ENCODE peak calls at places on chromosomes 16 and 17, in seven cellular contexts. I is stimulated activated CD4-positive, alpha-beta T cell treated with anti-CD3 and anti-CD28 coated beads, TNF-alpha, amount 100 ng/mL, for 4 hours; Z is T-helper 2 cell; K is T-cell; Q is SHP77; C is CD8-positive, alpha-beta memory T cell; S is AG10803. D is an unnamed sample.
A peak's percentile ranks its signal among the peaks of the same experiment; 100 is the strongest.

GRCh38 chr16:23348579-23349469 is 46.7 kb downstream of the SCNN1B start:
- DNase-seq in K (no peak), I (no peak), Q (no peak), Z (no peak), S (no peak), C (no peak), D (no peak)

GRCh38 chr16:66502020-66502913 is 47.7 kb downstream of the TK2 start:
- DNase-seq in K (no peak), Q (no peak), Z (no peak), S (peak; percentile 81), I (no peak), C (no peak), D (no peak)

GRCh38 chr17:9612016-9612415 is 33.3 kb upstream of the USP43 start:
- DNase-seq in I (no peak), Q (no peak), C (no peak), S (no peak), K (no peak), Z (no peak), D (no peak)

GRCh38 chr17:81518113-81518784 is 5.7 kb upstream of the ACTG1 start:
- DNase-seq in K (no peak), I (no peak), Z (no peak), C (no peak), S (no peak), Q (no peak), D (no peak)

GRCh38 chr17:71870546-71870862 is 250.3 kb upstream of the SOX9 start:
- DNase-seq in K (no peak), S (no peak), Z (no peak), C (no peak), I (no peak), Q (no peak), D (no peak)

GRCh38 chr17:16294560-16294959 is 58.7 kb downstream of the CENPV start:
- DNase-seq in S (no peak), I (no peak), K (no peak), C (no peak), Z (no peak), Q (no peak), D (no peak)

GRCh38 chr17:10733666-10734065 is 3.8 kb upstream of the TMEM220 start:
- DNase-seq in K (no peak), Z (no peak), C (no peak), S (no peak), Q (no peak), I (no peak), D (no peak)

GRCh38 chr16:85352221-85352620 is 239.9 kb upstream of the CIBAR2 start:
- DNase-seq in S (no peak), Z (no peak), I (no peak), K (no peak), C (no peak), Q (no peak), D (no peak)

GRCh38 chr16:68668266-68668665 is 23.2 kb downstream of the CDH3 start:
- DNase-seq in C (no peak), I (no peak), S (no peak), K (no peak), Q (no peak), Z (peak; percentile 74), D (no peak)

GRCh38 chr16:22373662-22374310 is 633 bp downstream of the CDR2 start:
- DNase-seq in Q (no peak), C (peak; percentile 46), S (no peak), Z (peak; percentile 48), K (peak; percentile 42), I (peak; percentile 27), D (peak; percentile 30)

GRCh38 chr17:51653902-51654301 is 393.6 kb downstream of the UTP18 start:
- DNase-seq in Z (no peak), C (no peak), K (no peak), I (no peak), S (no peak), Q (no peak), D (no peak)

GRCh38 chr16:14475370-14476139 is 154.5 kb downstream of the PARN start:
- DNase-seq in K (no peak), S (no peak), C (no peak), I (no peak), Z (no peak), Q (peak; percentile 67), D (no peak)

GRCh38 chr16:13956635-13957196 is 36.8 kb downstream of the ERCC4 start:
- DNase-seq in K (no peak), Z (no peak), I (no peak), Q (no peak), C (no peak), S (no peak), D (no peak)

GRCh38 chr16:4706871-4707270 is 13.5 kb downstream of the NUDT16L1 start:
- DNase-seq in K (no peak), I (no peak), Z (no peak), C (no peak), S (no peak), Q (no peak), D (no peak)

GRCh38 chr17:82367724-82368524 is 3.6 kb upstream of the UTS2R start:
- DNase-seq in Z (peak; percentile 41), C (no peak), I (no peak), S (no peak), K (no peak), Q (peak; percentile 29), D (no peak)

GRCh38 chr17:12118617-12119016 is 97.9 kb downstream of the MAP2K4 start:
- DNase-seq in S (no peak), I (no peak), Q (no peak), Z (no peak), K (no peak), C (no peak), D (no peak)

GRCh38 chr16:17439580-17439979 is 31.2 kb downstream of the XYLT1 start:
- DNase-seq in Q (no peak), S (no peak), C (peak; percentile 21), Z (peak; percentile 66), K (no peak), I (no peak), D (peak; percentile 15)

GRCh38 chr16:71882505-71883192 is 1.3 kb downstream of the ZNF821 start:
- DNase-seq in C (peak; percentile 78), K (peak; percentile 46), Z (peak; percentile 90), Q (peak; percentile 38), S (peak; percentile 73), I (no peak), D (peak; percentile 82)

GRCh38 chr16:27639588-27640276 is 89.8 kb downstream of the KATNIP start:
- DNase-seq in S (peak; percentile 50), K (no peak), Q (peak; percentile 19), I (no peak), C (no peak), Z (peak; percentile 45), D (no peak)

GRCh38 chr17:42121066-42121769 is at the start of gene KAT2A:
- DNase-seq in Z (peak; percentile 84), S (peak; percentile 74), C (peak; percentile 70), K (peak; percentile 67), Q (peak; percentile 83), I (peak; percentile 64), D (peak; percentile 64)

GRCh38 chr16:21194771-21195301 is 16.5 kb downstream of the ZP2 start:
- DNase-seq in C (no peak), I (no peak), S (peak; percentile 30), Q (no peak), K (no peak), Z (no peak), D (no peak)

GRCh38 chr17:16283705-16284104 is 66.7 kb downstream of the PIGL start:
- DNase-seq in C (no peak), Z (no peak), K (no peak), S (peak; percentile 42), Q (no peak), I (no peak), D (no peak)

GRCh38 chr17:45722161-45722560 is 62.0 kb upstream of the CRHR1 start:
- DNase-seq in Q (peak; percentile 24), K (no peak), Z (no peak), S (no peak), I (no peak), C (no peak), D (no peak)

GRCh38 chr16:8972843-8973586 is 9.3 kb upstream of the USP7 start:
- DNase-seq in Z (no peak), S (peak; percentile 80), K (no peak), C (no peak), Q (no peak), I (no peak), D (no peak)

GRCh38 chr17:43927101-43927935 is 15.0 kb downstream of the PPY start:
- DNase-seq in S (no peak), Z (no peak), I (no peak), C (no peak), Q (no peak), K (no peak), D (no peak)

GRCh38 chr17:55735784-55736405 is 13.2 kb upstream of the TMEM100 start:
- DNase-seq in K (no peak), Q (peak; percentile 21), C (no peak), Z (peak; percentile 54), S (peak; percentile 67), I (no peak), D (peak; percentile 7)

GRCh38 chr16:88456356-88457292 is 3.5 kb downstream of the ZFPM1 start:
- DNase-seq in K (peak; percentile 56), I (peak; percentile 60), Z (no peak), S (no peak), Q (no peak), C (no peak), D (no peak)

D was measured in central memory CD4-positive, alpha-beta T cell.